ENCODE peak calls at places on chromosomes 3 and 15, in seven cellular contexts. Q is GM06990, S is AG04450, V is AG04449, H is ovary, Z is PC-3, O is tibial artery. I is an unnamed sample.

GRCh38 chr3:43379343-43379742 is 93.0 kb downstream of the SNRK start:
- DNase-seq in Q (no peak), S (peak), V (peak), H (no peak), Z (no peak), O (peak), I (no peak)

GRCh38 chr3:196120291-196120951 is 38.5 kb upstream of the TFRC start:
- DNase-seq in Q (no peak), S (no peak), V (no peak), H (peak), Z (no peak), O (peak), I (no peak)

GRCh38 chr3:40660554-40660953 is 135.8 kb downstream of the ZNF621 start:
- DNase-seq in Q (no peak), S (no peak), V (no peak), H (no peak), Z (no peak), O (no peak), I (no peak)

GRCh38 chr3:139444446-139444845 is 31.9 kb downstream of the RBP2 start:
- DNase-seq in Q (no peak), S (no peak), V (no peak), H (no peak), Z (no peak), O (no peak), I (no peak)

GRCh38 chr15:88983861-88984429 is 70.8 kb upstream of the MFGE8 start:
- DNase-seq in Q (no peak), S (no peak), V (no peak), H (no peak), Z (no peak), O (no peak), I (no peak)

GRCh38 chr3:14771593-14772497 is 46.9 kb upstream of the FGD5 start:
- DNase-seq in Q (no peak), S (no peak), V (no peak), H (no peak), Z (no peak), O (peak), I (no peak)

GRCh38 chr3:187150599-187150998 is 11.3 kb upstream of the RPL39L start:
- DNase-seq in Q (no peak), S (no peak), V (no peak), H (no peak), Z (peak), O (no peak), I (no peak)

GRCh38 chr3:58356054-58356453 is 23.4 kb downstream of the PXK start:
- DNase-seq in Q (no peak), S (no peak), V (no peak), H (no peak), Z (no peak), O (no peak), I (no peak)

GRCh38 chr3:38605981-38606380 is 43.5 kb downstream of the SCN5A start:
- DNase-seq in Q (no peak), S (no peak), V (no peak), H (no peak), Z (no peak), O (no peak), I (no peak)

GRCh38 chr3:149618151-149619123 is 39.4 kb downstream of the WWTR1 start:
- DNase-seq in Q (no peak), S (no peak), V (no peak), H (no peak), Z (no peak), O (peak), I (no peak)

GRCh38 chr3:177463863-177464262 is 266.6 kb upstream of the TBL1XR1 start:
- DNase-seq in Q (no peak), S (no peak), V (no peak), H (no peak), Z (no peak), O (no peak), I (no peak)

GRCh38 chr3:147618636-147619035 is 209.5 kb downstream of the ZIC1 start:
- DNase-seq in Q (no peak), S (no peak), V (no peak), H (no peak), Z (no peak), O (no peak), I (no peak)

GRCh38 chr3:100496711-100497261 is 4.4 kb downstream of the TMEM45A start:
- DNase-seq in Q (peak), S (peak), V (peak), H (no peak), Z (peak), O (no peak), I (peak)

GRCh38 chr15:66369773-66370651 is 13.5 kb upstream of the TIPIN start:
- DNase-seq in Q (peak), S (no peak), V (no peak), H (no peak), Z (peak), O (no peak), I (peak)

GRCh38 chr3:108552267-108553159 is 36.7 kb downstream of the CIP2A start:
- DNase-seq in Q (no peak), S (peak), V (no peak), H (no peak), Z (peak), O (no peak), I (no peak)

GRCh38 chr15:66772967-66773873 is 71.2 kb downstream of the SMAD6 start:
- DNase-seq in Q (no peak), S (no peak), V (no peak), H (peak), Z (no peak), O (no peak), I (no peak)

GRCh38 chr3:32121137-32121536 is 14.7 kb downstream of the GPD1L start:
- DNase-seq in Q (no peak), S (no peak), V (no peak), H (no peak), Z (no peak), O (no peak), I (no peak)

GRCh38 chr3:128663151-128663550 is 12.5 kb upstream of the RPN1 start:
- DNase-seq in Q (no peak), S (no peak), V (no peak), H (no peak), Z (no peak), O (no peak), I (no peak)

DNA sequence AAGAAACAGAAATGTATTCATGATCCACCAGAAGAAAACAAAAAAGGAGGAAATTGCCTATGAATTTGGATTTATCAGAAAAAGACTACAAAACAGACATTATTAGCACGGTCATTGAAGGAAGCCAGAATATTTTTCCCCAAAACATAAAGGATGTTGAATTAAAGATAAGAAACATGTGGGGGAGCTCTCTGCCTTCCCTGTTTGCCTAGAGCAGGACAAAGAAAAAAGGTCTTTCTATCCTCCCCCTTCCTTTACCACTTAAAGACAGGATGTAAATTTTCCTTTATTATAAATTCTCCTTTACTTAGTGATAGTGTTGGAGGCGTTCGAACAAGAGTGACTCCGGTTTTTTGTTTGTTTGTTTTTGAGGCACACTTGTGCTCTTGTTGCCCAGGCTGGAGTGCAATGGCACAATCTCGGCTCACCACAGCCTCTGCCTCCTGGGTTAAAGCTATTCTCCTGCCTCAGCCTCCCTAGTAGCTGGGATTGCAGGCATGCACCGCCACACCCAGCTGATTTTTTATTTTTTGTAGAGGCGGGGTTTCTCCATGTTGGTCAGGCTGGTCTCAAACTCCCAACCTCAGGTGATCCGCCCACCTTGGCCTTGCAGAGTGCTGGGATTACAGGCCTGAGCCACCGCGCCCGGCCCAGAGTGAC is 14.9 kb upstream of the RPN1 start:
- DNase-seq in Q (no peak), S (no peak), V (no peak), H (no peak), Z (peak), O (no peak), I (no peak)
- TF ChIP-seq CTCF in Q (no peak), S (no peak), V (no peak), H (no peak), Z (peak), O (no peak), I (no peak)

DNA sequence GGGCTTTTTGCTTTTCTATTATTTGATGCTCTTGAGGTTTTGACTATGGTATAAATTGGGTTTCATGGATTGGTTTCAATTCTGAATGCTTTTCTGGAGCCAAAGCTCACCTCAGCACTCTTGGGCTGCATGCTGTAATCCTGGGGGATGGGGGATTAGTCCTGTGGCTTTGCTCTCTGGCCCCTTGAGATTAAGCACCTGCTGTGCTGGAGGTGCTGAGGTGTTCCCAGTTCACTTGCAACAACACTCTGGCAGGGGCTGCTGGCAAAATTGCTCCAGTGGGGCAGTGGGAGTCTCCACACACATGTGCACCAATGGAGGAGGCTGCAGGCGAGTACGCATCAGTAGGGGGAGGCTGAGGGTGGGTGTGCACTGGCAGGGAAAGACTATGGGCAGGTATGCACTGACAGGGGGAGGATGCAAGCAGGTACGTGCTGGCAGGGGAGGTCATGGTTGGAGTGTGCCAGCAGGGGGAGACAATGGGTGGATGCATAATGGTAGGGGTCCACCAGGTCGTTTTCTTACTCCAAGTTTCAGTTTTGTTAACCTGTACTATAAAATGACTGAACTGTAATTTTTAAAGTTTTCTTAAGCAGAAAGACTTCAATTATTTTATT is 489.2 kb downstream of the FGF12 start:
- DNase-seq in Q (no peak), S (no peak), V (no peak), H (no peak), Z (no peak), O (no peak), I (no peak)
- TF ChIP-seq CTCF in Q (peak), S (no peak), V (no peak), H (no peak), Z (peak), O (no peak), I (peak)

DNA sequence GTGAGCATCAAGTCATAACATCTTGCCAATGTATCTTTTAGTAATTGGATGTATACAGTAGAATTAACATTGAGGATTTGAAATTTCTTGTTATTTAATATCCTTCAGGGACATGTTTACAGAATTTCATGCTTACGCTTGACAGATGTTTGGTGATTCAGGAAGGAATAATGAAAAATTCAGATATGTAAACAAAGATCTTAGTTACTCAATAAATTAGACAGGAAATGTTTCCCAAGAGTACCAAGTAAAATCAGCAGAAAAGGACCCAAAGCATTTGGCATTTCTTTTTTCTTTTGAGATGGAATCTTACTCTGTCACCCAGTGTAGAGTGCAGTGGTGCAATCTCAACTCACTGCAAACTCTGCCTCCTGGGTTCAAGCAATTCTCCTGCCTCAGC is 4.7 kb upstream of the COL6A5 start:
- DNase-seq in Q (no peak), S (no peak), V (no peak), H (no peak), Z (no peak), O (no peak), I (no peak)
- TF ChIP-seq CTCF in Q (no peak), S (no peak), V (no peak), H (no peak), Z (no peak), O (no peak), I (no peak)

GRCh38 chr15:75508741-75509532 is 57.4 kb upstream of the SIN3A start:
- DNase-seq in Q (peak), S (peak), V (no peak), H (no peak), Z (peak), O (no peak), I (peak)
- TF ChIP-seq CTCF in Q (peak), S (peak), V (peak), H (peak), Z (peak), O (peak), I (peak)

DNA sequence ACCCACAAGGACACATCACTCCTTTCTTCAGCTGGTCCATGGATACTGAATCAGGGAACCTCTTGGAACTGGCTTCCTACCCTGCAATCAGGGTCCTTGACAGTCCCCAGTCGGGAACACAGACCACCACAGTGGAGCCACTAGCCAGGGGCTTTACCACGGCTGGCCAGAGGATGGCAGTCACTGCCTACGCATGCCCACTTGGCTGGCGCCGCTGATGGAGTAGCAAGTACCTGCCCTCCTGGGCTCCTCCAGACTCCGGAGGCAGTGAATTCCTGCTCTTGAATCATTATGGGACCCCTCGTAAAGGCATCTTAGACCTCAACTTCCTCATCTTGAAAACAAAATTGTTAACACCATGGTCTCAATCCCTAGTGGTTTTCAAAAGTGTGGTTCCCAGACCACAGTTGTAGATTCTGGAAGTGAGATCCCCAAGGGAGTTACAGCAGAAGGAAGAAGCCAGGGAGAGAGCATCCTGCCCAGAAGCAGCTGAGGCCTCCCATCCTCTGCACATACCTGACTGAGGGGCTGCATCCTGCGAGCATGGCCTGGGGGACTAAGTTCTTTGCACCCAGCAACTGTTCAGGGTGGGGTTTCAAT is 9.1 kb upstream of the SKIC8 start:
- DNase-seq in Q (peak), S (peak), V (no peak), H (peak), Z (peak), O (peak), I (peak)
- TF ChIP-seq CTCF in Q (peak), S (peak), V (peak), H (no peak), Z (peak), O (peak), I (peak)

DNA sequence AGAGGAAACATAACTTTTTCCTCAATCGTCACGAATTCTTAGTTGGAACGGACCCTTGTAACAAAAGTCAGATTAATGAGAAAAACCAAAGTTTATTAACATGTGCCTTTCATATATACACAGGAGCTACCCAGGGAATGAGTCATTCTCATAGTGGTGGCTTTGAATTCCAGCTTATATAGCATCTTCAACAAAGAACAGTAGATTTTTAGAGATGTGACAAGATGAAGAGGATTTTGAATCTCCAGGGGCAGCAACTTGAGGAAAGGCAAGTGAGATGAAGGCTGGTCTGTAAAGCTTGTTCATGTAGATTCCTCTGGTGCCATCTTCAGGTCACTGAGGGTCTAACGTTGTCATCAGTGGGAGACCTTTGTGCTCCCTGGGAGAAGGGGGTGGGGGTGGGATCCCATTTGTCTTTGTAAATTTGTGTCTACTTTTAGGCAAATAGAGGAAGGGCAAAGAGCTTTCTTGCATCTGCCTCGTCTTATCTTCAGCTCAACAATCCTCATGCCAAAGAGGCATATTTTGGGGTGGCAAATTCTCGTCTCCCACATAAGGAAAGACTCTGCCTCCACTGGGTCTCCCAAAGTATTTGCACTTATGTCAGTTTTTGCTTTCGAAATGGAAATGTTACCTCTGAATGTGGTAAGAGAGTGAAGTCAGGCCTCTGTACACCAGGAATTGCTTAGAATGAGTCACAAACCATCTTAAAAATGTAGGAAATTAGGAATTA is 29.5 kb downstream of the CLEC3B start:
- DNase-seq in Q (no peak), S (peak), V (no peak), H (no peak), Z (peak), O (no peak), I (peak)
- TF ChIP-seq CTCF in Q (peak), S (peak), V (peak), H (no peak), Z (peak), O (peak), I (peak)

GRCh38 chr3:138423316-138423715 is 11.1 kb upstream of the ESYT3 start:
- DNase-seq in Q (no peak), S (no peak), V (no peak), H (no peak), Z (no peak), O (no peak), I (no peak)

GRCh38 chr3:138412821-138413531 is 21.4 kb upstream of the ESYT3 start:
- DNase-seq in Q (no peak), S (no peak), V (no peak), H (no peak), Z (peak), O (no peak), I (no peak)

GRCh38 chr3:138418556-138419206 is 15.7 kb upstream of the ESYT3 start:
- DNase-seq in Q (no peak), S (no peak), V (no peak), H (no peak), Z (no peak), O (no peak), I (no peak)

GRCh38 chr3:138417559-138417982 is 16.8 kb upstream of the ESYT3 start:
- DNase-seq in Q (no peak), S (peak), V (no peak), H (peak), Z (peak), O (peak), I (peak)
- TF ChIP-seq CTCF in Q (peak), S (peak), V (peak), H (peak), Z (peak), O (peak), I (peak)

I was measured in GM13977.